ENCODE peak calls at places on chromosomes 13 and 19, in seven cellular contexts. H is H9, T is HuH-7.5, S is IMR-90, C is aorta, N is mucosa of gallbladder, Z is sigmoid colon. P is an unnamed sample.
A peak's percentile ranks its signal among the peaks of the same experiment; 100 is the strongest.

GRCh38 chr13:72141845-72142470 is 275.0 kb upstream of the DACH1 start:
- DNase-seq in C (no peak), T (no peak), H (no peak), S (no peak), Z (no peak), N (peak; percentile 20), P (no peak)

GRCh38 chr13:51240888-51241475 is 18.8 kb downstream of the FAM124A start:
- DNase-seq in S (no peak), T (no peak), H (no peak), Z (no peak), N (no peak), C (no peak), P (no peak)

GRCh38 chr13:93767917-93768422 is 541.4 kb downstream of the GPC6 start:
- DNase-seq in S (no peak), T (no peak), N (no peak), C (no peak), H (no peak), Z (no peak), P (no peak)

GRCh38 chr19:5624154-5624663 is 1.3 kb downstream of the SAFB start:
- DNase-seq in S (peak; percentile 61), N (peak; percentile 51), C (peak; percentile 66), T (no peak), Z (peak; percentile 80), H (no peak), P (no peak)

GRCh38 chr13:27599096-27599495 is 21.2 kb downstream of the LNX2 start:
- DNase-seq in Z (no peak), H (no peak), T (no peak), N (no peak), C (no peak), S (no peak), P (no peak)

GRCh38 chr13:77752512-77753069 is 55.1 kb downstream of the SLAIN1 start:
- DNase-seq in Z (no peak), N (no peak), S (no peak), C (no peak), H (no peak), T (no peak), P (no peak)

GRCh38 chr19:23071087-23071511 is 45.7 kb upstream of the ZNF730 start:
- DNase-seq in S (peak; percentile 3), T (no peak), Z (peak; percentile 64), H (peak; percentile 24), C (peak; percentile 57), N (peak; percentile 11), P (peak; percentile 75)

GRCh38 chr19:19077103-19077502 is 13.3 kb downstream of the SLC25A42 start:
- DNase-seq in Z (no peak), C (no peak), T (no peak), N (no peak), S (no peak), H (no peak), P (no peak)

GRCh38 chr13:113448885-113449692 is 4.2 kb downstream of the ADPRHL1 start:
- DNase-seq in Z (peak; percentile 61), S (no peak), T (peak; percentile 39), N (peak; percentile 52), H (no peak), C (peak; percentile 47), P (peak; percentile 67)

GRCh38 chr19:45076029-45076850 is at the start of gene ZNF296:
- DNase-seq in H (peak; percentile 91), Z (peak; percentile 82), N (peak; percentile 60), C (peak; percentile 82), T (peak; percentile 96), S (no peak), P (peak; percentile 80)

GRCh38 chr13:90792335-90792734 is 555.2 kb upstream of the MIR17HG start:
- DNase-seq in Z (no peak), T (no peak), S (no peak), N (no peak), H (no peak), C (no peak), P (no peak)

GRCh38 chr13:77506874-77507273 is 28.6 kb upstream of the SCEL start:
- DNase-seq in C (no peak), T (no peak), Z (no peak), N (no peak), H (no peak), S (no peak), P (no peak)

GRCh38 chr19:46124638-46125115 is at the start of gene IGFL3:
- DNase-seq in Z (no peak), S (peak; percentile 34), N (no peak), T (no peak), C (no peak), H (no peak), P (no peak)

GRCh38 chr13:39688699-39689405 is 33.4 kb downstream of the COG6 start:
- DNase-seq in Z (no peak), C (no peak), S (peak; percentile 54), N (no peak), H (no peak), T (no peak), P (no peak)

GRCh38 chr19:39867133-39867532 is 21.0 kb upstream of the FBL start:
- DNase-seq in N (no peak), T (no peak), S (no peak), H (no peak), Z (no peak), C (no peak), P (no peak)

GRCh38 chr19:16829822-16830289 is 658 bp downstream of the SIN3B start:
- DNase-seq in C (no peak), S (no peak), N (no peak), Z (no peak), H (no peak), T (no peak), P (no peak)

GRCh38 chr19:34508540-34508939 is 27.0 kb downstream of the WTIP start:
- DNase-seq in T (no peak), H (no peak), C (no peak), S (no peak), Z (no peak), N (no peak), P (no peak)

GRCh38 chr13:91132786-91133185 is 214.7 kb upstream of the MIR17HG start:
- DNase-seq in T (no peak), H (no peak), N (no peak), S (no peak), Z (no peak), C (peak; percentile 71), P (no peak)

GRCh38 chr13:32390048-32390447 is 37.9 kb downstream of the N4BP2L1 start:
- DNase-seq in S (no peak), N (no peak), C (no peak), T (no peak), H (no peak), Z (no peak), P (no peak)

GRCh38 chr13:113972451-113973217 is 1.2 kb downstream of the C13orf46 start:
- DNase-seq in C (peak; percentile 45), Z (peak; percentile 54), N (no peak), T (no peak), S (peak; percentile 28), H (no peak), P (peak; percentile 20)

GRCh38 chr13:112836940-112837339 is 132.1 kb upstream of the MCF2L start:
- DNase-seq in Z (peak; percentile 56), T (no peak), N (no peak), C (no peak), S (no peak), H (no peak), P (no peak)

GRCh38 chr19:40718774-40719391 is 2.0 kb downstream of the ITPKC start:
- DNase-seq in H (peak; percentile 57), S (peak; percentile 40), N (peak; percentile 87), Z (peak; percentile 89), C (peak; percentile 70), T (peak; percentile 89), P (peak; percentile 40)

GRCh38 chr13:98184796-98185195 is 7.7 kb upstream of the RNF113B start:
- DNase-seq in N (no peak), S (peak; percentile 68), Z (no peak), T (no peak), H (no peak), C (no peak), P (no peak)

GRCh38 chr19:38079926-38080380 is 144.1 kb downstream of the DPF1 start:
- DNase-seq in C (no peak), N (peak; percentile 21), Z (no peak), S (peak; percentile 95), T (peak; percentile 76), H (no peak), P (no peak)

GRCh38 chr19:49474545-49474930 is 523 bp downstream of the FLT3LG start:
- DNase-seq in N (no peak), T (no peak), Z (no peak), H (no peak), C (no peak), S (no peak), P (no peak)

GRCh38 chr13:112220296-112220875 is 153.4 kb downstream of the SOX1 start:
- DNase-seq in S (no peak), C (no peak), H (no peak), N (no peak), T (no peak), Z (peak; percentile 38), P (no peak)

GRCh38 chr19:45075215-45076028 is 856 bp downstream of the ZNF296 start:
- DNase-seq in Z (peak; percentile 78), S (no peak), N (peak; percentile 70), T (peak; percentile 88), C (peak; percentile 89), H (peak; percentile 90), P (peak; percentile 67)

GRCh38 chr13:24875566-24875965 is 111.6 kb downstream of the RNF17 start:
- DNase-seq in C (no peak), S (no peak), T (no peak), N (no peak), H (no peak), Z (no peak), P (no peak)

GRCh38 chr19:35030257-35031071 is at the start of gene SCN1B:
- DNase-seq in N (peak; percentile 25), Z (no peak), H (peak; percentile 63), T (peak; percentile 86), S (peak; percentile 55), C (peak; percentile 81), P (peak; percentile 69)

GRCh38 chr13:61648546-61648945 is 232.9 kb upstream of the PCDH20 start:
- DNase-seq in T (no peak), C (no peak), H (no peak), S (no peak), N (no peak), Z (no peak), P (no peak)

GRCh38 chr19:55704494-55705245 is 29.6 kb downstream of the EPN1 start:
- DNase-seq in T (no peak), S (no peak), C (no peak), N (no peak), Z (no peak), H (no peak), P (no peak)

GRCh38 chr13:25095862-25096453 is at the start of gene PABPC3:
- DNase-seq in T (no peak), N (no peak), S (no peak), C (no peak), H (no peak), Z (no peak), P (no peak)

GRCh38 chr19:29337029-29337428 is 124.1 kb upstream of the UQCRFS1 start:
- DNase-seq in C (no peak), H (no peak), Z (no peak), T (no peak), N (no peak), S (no peak), P (no peak)

GRCh38 chr19:12984683-12985048 is 10.6 kb upstream of the NFIX start:
- DNase-seq in C (no peak), H (peak; percentile 27), S (no peak), T (no peak), Z (no peak), N (no peak), P (no peak)

GRCh38 chr19:28171983-28172382 is 1041.0 kb downstream of the UQCRFS1 start:
- DNase-seq in S (no peak), N (no peak), C (no peak), Z (no peak), H (no peak), T (no peak), P (no peak)

GRCh38 chr13:46202188-46202795 is 9.4 kb upstream of the LRRC63 start:
- DNase-seq in C (no peak), Z (no peak), H (no peak), S (no peak), T (no peak), N (no peak), P (no peak)

GRCh38 chr13:89199138-89199537 is 1528.0 kb downstream of the SLITRK5 start:
- DNase-seq in H (no peak), T (no peak), S (no peak), C (no peak), N (no peak), Z (no peak), P (no peak)

GRCh38 chr13:111156421-111156820 is 41.3 kb downstream of the ARHGEF7 start:
- DNase-seq in H (no peak), Z (no peak), S (no peak), T (no peak), C (no peak), N (no peak), P (no peak)